ENCODE peak calls at places on chromosomes 5 and 9, in six cellular contexts. V is SK-N-SH, Z is HepG2, M is HCT116, H is H1, K is K562. S is an unnamed sample.
A peak's percentile ranks its signal among the peaks of the same experiment; 100 is the strongest.

GRCh38 chr9:127568971-127569818 is 42.9 kb upstream of the STXBP1 start:
- DNase-seq in H (no peak), K (peak; percentile 99), Z (peak; percentile 55), V (peak; percentile 100), M (no peak), S (peak; percentile 77)

GRCh38 chr5:14109041-14109747 is 33.9 kb upstream of the TRIO start:
- DNase-seq in H (no peak), K (no peak), M (no peak), Z (no peak), V (no peak), S (no peak)

GRCh38 chr5:167939686-167940085 is 351.8 kb upstream of the WWC1 start:
- DNase-seq in Z (no peak), V (no peak), H (no peak), M (no peak), K (no peak), S (no peak)

GRCh38 chr9:74006935-74007334 is 490.2 kb upstream of the RORB start:
- DNase-seq in V (peak; percentile 4), M (no peak), H (no peak), Z (no peak), K (no peak), S (no peak)

GRCh38 chr9:133553978-133554713 is 19.6 kb downstream of the ADAMTSL2 start:
- DNase-seq in H (no peak), K (no peak), M (no peak), V (no peak), Z (no peak), S (no peak)

GRCh38 chr5:178207917-178208280 is 3.6 kb downstream of the HNRNPAB start:
- DNase-seq in H (no peak), Z (no peak), V (no peak), M (no peak), K (no peak), S (no peak)

GRCh38 chr9:36045610-36046009 is 8.9 kb downstream of the RECK start:
- DNase-seq in K (no peak), M (no peak), V (no peak), H (no peak), Z (no peak), S (no peak)

GRCh38 chr5:1667648-1668140 is 131.9 kb downstream of the MRPL36 start:
- DNase-seq in M (no peak), V (peak; percentile 43), Z (no peak), K (no peak), H (no peak), S (no peak)

GRCh38 chr5:33272288-33272687 is 168.5 kb upstream of the TARS1 start:
- DNase-seq in Z (no peak), H (no peak), M (peak; percentile 59), K (no peak), V (no peak), S (no peak)

GRCh38 chr5:39712316-39713223 is 287.8 kb upstream of the DAB2 start:
- DNase-seq in M (no peak), H (no peak), Z (no peak), K (no peak), V (no peak), S (peak; percentile 87)

GRCh38 chr5:74616236-74617146 is 24.0 kb downstream of the ENC1 start:
- DNase-seq in Z (no peak), V (no peak), K (peak; percentile 33), H (no peak), M (no peak), S (no peak)

DNA sequence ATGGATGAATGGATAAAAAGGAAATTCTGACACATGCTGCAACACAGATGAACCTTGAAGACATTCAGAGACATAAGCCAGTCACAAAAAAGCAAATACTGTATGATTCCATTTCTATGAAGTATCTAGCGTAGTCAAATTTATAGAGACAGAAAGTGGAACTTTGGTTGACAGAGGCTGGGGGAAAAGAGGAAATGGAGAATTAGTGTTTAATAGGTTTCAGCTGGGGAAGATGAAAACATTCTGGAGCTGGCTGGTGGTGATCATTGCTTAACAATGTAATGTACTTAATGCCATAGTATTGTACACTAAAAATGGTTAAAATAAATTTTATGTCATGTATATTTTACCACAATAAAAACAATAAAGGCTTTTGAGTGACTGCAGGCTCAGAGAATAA is 24.2 kb downstream of the PPIC start:
- DNase-seq in Z (no peak), H (no peak), K (no peak), M (no peak), V (no peak), S (no peak)
- TF ChIP-seq JUND in Z (no peak), H (no peak), K (no peak), M (no peak), V (no peak), S (no peak)

DNA sequence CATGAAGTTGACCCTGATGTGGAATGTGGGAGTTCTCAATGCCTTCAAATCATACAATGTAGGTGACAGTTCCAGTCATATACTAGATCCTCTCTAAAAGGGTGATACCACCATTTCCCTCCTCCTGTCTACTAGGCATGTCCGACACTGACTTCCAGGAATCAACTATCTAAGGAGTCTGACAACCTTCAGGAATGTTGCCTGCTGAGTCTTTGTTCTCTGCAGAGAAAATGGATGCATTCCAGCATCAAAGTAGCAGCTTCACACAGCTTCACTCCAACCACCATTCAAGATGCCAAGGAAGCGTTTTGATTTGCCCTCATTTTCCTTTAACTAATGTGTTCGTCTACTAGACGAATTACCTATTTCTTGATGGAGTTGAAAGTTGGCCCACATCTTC is 530.2 kb downstream of the EBF1 start:
- DNase-seq in Z (no peak), M (no peak), K (no peak), V (no peak), H (no peak), S (no peak)
- TF ChIP-seq JUND in Z (no peak), M (no peak), K (no peak), V (no peak), H (no peak), S (no peak)

GRCh38 chr9:105757496-105758251 is 63.3 kb downstream of the TMEM38B start:
- DNase-seq in H (no peak), K (no peak), M (no peak), V (no peak), Z (no peak), S (no peak)
- TF ChIP-seq JUND in H (no peak), K (no peak), M (no peak), V (no peak), Z (no peak), S (no peak)

GRCh38 chr5:157740211-157740610 is 3.3 kb upstream of the LSM11 start:
- DNase-seq in H (no peak), K (peak; percentile 47), Z (peak; percentile 30), M (peak; percentile 19), V (peak; percentile 27), S (peak; percentile 66)
- TF ChIP-seq JUND in H (no peak), K (no peak), Z (no peak), M (no peak), V (no peak), S (no peak)

GRCh38 chr5:149282027-149282965 is 10.6 kb downstream of the AFAP1L1 start:
- DNase-seq in K (no peak), H (no peak), V (no peak), M (no peak), Z (no peak), S (no peak)

GRCh38 chr5:149285153-149285552 is 13.5 kb downstream of the AFAP1L1 start:
- DNase-seq in M (no peak), Z (no peak), V (no peak), K (no peak), H (no peak), S (no peak)

GRCh38 chr5:149284501-149284900 is 12.8 kb downstream of the AFAP1L1 start:
- DNase-seq in Z (no peak), V (no peak), M (no peak), H (no peak), K (no peak), S (no peak)

GRCh38 chr5:149282966-149283332 is 11.3 kb downstream of the AFAP1L1 start:
- DNase-seq in H (no peak), M (no peak), K (no peak), Z (no peak), V (no peak), S (no peak)

GRCh38 chr5:149283611-149284480 is 12.2 kb downstream of the AFAP1L1 start:
- DNase-seq in M (no peak), H (no peak), K (no peak), V (no peak), Z (no peak), S (no peak)
- TF ChIP-seq JUND in M (no peak), H (no peak), K (no peak), V (no peak), Z (no peak), S (no peak)

GRCh38 chr5:15501057-15501791 is 1.2 kb downstream of the FBXL7 start:
- DNase-seq in H (no peak), M (no peak), K (no peak), Z (no peak), V (peak; percentile 69), S (peak; percentile 9)

GRCh38 chr5:15500326-15500958 is 462 bp downstream of the FBXL7 start:
- DNase-seq in M (no peak), Z (no peak), H (no peak), V (no peak), K (no peak), S (no peak)

GRCh38 chr5:15496886-15497285 is 3.1 kb upstream of the FBXL7 start:
- DNase-seq in Z (no peak), K (no peak), H (no peak), V (no peak), M (no peak), S (no peak)

GRCh38 chr5:15502208-15502607 is 2.2 kb downstream of the FBXL7 start:
- DNase-seq in M (no peak), V (no peak), H (no peak), Z (no peak), K (no peak), S (no peak)

DNA sequence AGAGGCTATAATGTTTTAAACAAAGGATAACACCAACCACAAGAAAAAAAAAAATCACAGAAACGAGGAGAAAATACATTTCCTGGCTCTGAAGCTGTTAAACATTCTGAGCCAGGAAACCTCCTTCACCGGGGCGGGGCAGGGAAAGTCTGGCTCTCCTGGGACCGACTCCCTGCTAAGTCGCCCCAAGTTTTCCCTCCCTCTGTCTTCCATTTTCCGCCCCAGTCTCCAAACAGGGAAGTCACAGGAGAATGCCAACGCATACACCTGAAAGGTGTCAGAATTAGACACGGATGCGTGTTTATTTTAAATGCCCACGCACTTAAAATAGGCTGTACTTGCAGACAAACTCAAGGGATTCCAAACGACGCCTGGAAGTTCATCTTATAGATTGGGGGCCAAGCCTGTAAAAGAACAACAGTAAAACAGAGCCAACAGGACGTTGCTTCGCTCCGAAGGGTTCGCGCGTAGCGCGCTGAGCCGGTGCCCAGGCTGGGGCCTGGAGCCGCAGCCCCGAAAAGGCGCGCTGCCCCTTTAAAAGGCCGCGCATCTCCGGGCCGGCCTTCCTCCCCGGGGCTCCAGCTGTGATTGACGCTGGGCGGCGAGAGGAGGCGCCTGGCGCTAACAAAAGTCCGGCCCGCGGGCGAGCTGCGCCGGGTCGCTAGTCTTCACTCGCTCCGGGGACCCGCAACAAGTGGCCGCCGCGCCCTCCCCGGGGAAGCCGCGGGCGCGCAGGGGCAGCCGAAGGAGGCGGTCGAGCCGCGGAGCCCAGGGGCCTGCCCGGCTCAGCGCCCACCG is at the start of gene FBXL7:
- DNase-seq in H (peak; percentile 58), K (no peak), Z (peak; percentile 4), V (peak; percentile 90), M (no peak), S (peak; percentile 65)
- TF ChIP-seq JUND in H (no peak), K (no peak), Z (no peak), V (no peak), M (no peak), S (no peak)